ENCODE peak calls at places on chromosomes 11 and 22, in four cellular contexts. X, H, E and C are unnamed samples. For H3K36me3 and H3K27me3, the result is how much of the 10 kb centered on the place peaks cover.

GRCh38 chr11:58028687-58029411 is 1.9 kb upstream of the OR6Q1 start:
- DNase-seq in H (no peak), E (no peak), X (no peak), C (no peak)

GRCh38 chr11:19844806-19845205 is 132.2 kb downstream of the NAV2 start:
- DNase-seq in E (no peak), X (no peak), H (no peak), C (no peak)

GRCh38 chr11:63427971-63428508 is 58.5 kb downstream of the SLC22A9 start:
- DNase-seq in H (no peak), X (no peak), E (peak), C (peak)

GRCh38 chr11:123168236-123168635 is 26.8 kb downstream of the CLMP start:
- DNase-seq in H (no peak), E (no peak), X (no peak), C (no peak)

GRCh38 chr11:86440843-86441242 is 66.2 kb downstream of the CCDC81 start:
- DNase-seq in X (no peak), E (no peak), H (no peak), C (no peak)

GRCh38 chr11:28491431-28491830 is 383.2 kb downstream of the METTL15 start:
- DNase-seq in X (no peak), E (no peak), H (no peak), C (no peak)

GRCh38 chr22:45602824-45603301 is 68.8 kb upstream of the ATXN10 start:
- DNase-seq in E (peak), H (peak), X (peak), C (peak)

GRCh38 chr11:45280449-45280848 is 5.7 kb downstream of the SYT13 start:
- DNase-seq in E (no peak), X (peak), H (no peak), C (no peak)

GRCh38 chr11:5004429-5005274 is 10.0 kb downstream of the OR51L1 start:
- DNase-seq in E (peak), H (peak), X (peak), C (peak)

GRCh38 chr11:120137187-120137610 is 714 bp downstream of the TRIM29 start:
- DNase-seq in H (no peak), X (no peak), E (no peak), C (no peak)

GRCh38 chr22:40348025-40348658 is 1.8 kb downstream of the ADSL start:
- DNase-seq in H (peak), X (peak), E (peak), C (peak)

GRCh38 chr11:115548878-115549528 is 44.8 kb upstream of the CADM1 start:
- DNase-seq in H (no peak), E (peak), X (no peak), C (peak)

GRCh38 chr11:68564261-68564660 is 103.7 kb downstream of the PPP6R3 start:
- DNase-seq in E (no peak), X (no peak), H (no peak), C (no peak)
- H3K4me3 ChIP-seq in E (no peak), X (no peak), H (no peak), C (no peak)

GRCh38 chr11:64778473-64779298 is at the start of gene SF1:
- DNase-seq in H (peak), X (peak), E (peak), C (peak)

GRCh38 chr11:64778223-64778472 is 194 bp downstream of the SF1 start:
- DNase-seq in H (no peak), E (no peak), X (no peak), C (no peak)

GRCh38 chr11:64776425-64776824 is 1.9 kb downstream of the SF1 start:
- DNase-seq in H (no peak), E (no peak), X (no peak), C (no peak)

GRCh38 chr11:64777449-64778222 is 706 bp downstream of the SF1 start:
- DNase-seq in H (peak), X (peak), E (peak), C (peak)

DNA sequence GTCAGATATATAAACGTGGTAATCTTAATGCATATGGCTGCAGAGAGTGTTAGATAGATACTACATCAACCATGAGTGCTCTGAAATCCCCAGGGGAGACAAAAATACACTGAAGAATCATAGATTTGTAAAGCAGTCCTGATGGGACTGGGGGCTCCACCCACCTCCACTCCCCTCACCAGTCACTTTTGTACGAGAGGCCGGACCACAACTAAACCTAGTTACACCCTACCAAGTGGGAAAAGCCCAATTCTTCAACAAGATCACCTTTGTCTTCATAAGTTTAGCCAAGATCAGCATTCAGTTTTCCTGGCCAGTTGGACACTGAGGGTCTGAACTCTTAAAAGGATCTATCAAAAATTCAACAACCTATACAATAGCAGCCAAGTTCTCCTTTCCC is 1.5 kb downstream of the SF1 start:
- DNase-seq in H (no peak), X (no peak), E (no peak), C (no peak)
- H3K36me3 ChIP-seq in H (half or more), X (half or more), E (half or more), C (under half)

GRCh38 chr11:95686265-95686664 is 103.3 kb downstream of the FAM76B start:
- DNase-seq in H (no peak), X (no peak), E (no peak), C (no peak)
- H3K27me3 ChIP-seq in H (under half), X (under half), E (under half), C (under half)

DNA sequence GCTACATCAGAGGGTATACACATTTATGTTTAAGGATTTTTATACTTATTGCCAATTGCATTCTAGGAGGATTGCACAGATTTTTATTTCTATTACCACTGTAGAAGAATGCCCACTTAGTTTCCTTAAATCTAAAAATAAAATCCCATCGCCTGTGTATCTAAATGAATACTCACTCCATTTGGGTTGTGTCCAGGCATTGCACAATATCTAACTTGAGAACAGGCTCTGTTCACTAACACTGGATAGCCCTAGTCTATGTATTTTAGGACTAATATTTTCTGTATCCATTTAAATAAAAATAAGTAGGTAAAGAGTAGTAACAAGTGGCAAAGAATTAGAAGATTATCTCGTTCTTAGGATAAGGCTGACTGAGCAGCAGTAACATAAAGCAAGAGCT is 4.1 kb downstream of the C11orf52 start:
- DNase-seq in H (no peak), E (no peak), X (peak), C (no peak)
- H3K4me3 ChIP-seq in H (no peak), E (no peak), X (no peak), C (no peak)

GRCh38 chr22:20724676-20725454 is 49.0 kb upstream of the SERPIND1 start:
- DNase-seq in H (no peak), E (no peak), X (no peak), C (no peak)
- H3K36me3 ChIP-seq in H (under half), E (under half), X (under half), C (under half)

GRCh38 chr11:17766590-17766989 is 32.0 kb downstream of the KCNC1 start:
- DNase-seq in X (peak), E (peak), H (no peak), C (peak)

GRCh38 chr11:17764446-17765218 is 30.1 kb downstream of the KCNC1 start:
- DNase-seq in E (peak), H (peak), X (no peak), C (no peak)

GRCh38 chr11:17767301-17767885 is 32.8 kb downstream of the KCNC1 start:
- DNase-seq in H (peak), X (peak), E (no peak), C (no peak)

GRCh38 chr11:17763703-17764102 is 29.1 kb downstream of the KCNC1 start:
- DNase-seq in X (no peak), E (no peak), H (no peak), C (no peak)

DNA sequence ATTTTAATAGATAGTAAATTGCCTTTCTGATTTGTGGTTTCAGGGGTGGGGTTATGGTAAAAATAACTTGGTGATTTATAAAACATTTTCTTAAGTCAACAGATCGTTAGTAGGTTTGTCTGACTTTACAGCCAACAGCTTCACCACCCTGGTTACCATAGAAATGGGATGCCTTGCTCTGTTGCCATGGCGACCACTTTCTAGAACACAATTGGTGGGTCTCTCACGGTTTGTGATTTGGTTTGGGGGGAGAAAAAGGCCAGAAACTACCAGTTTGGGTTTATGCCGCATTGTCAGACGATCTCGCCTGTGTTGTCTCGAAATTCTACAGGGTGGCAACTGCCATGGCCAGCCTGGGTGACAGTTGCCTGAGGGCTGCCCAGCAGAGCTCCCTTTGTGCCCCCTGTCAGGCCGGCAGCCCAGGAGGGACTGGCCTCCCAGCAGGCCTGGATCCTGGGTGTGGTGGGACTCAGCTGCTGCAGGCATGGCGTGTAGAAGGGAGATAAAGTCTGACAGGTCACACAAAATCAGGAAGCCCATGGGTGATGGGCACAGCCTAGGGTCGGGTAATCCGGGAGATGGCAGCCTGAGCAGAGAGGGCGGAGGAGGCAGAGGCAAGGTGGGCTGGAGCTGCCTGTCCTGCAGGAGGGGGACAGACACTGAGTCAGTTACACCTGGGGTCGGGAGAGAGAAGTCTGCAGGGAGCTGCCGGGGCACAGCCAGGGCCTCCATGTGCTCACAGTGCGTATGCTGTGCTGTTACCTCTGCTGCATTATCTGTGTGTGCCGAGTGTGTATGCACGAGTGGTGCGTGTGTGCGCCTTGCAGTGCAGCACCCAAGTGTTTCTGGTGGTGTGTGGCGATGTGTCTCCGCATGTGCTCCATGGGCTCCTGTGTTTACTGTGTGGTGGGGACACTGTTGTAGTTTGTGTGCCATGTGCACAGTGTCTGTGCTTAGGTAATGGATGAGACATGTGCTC is 31.1 kb downstream of the KCNC1 start:
- DNase-seq in E (peak), H (peak), X (no peak), C (peak)
- H3K27me3 ChIP-seq in E (under half), H (under half), X (under half), C (under half)

GRCh38 chr22:38567531-38568245 is 2.3 kb downstream of the DMC1 start:
- DNase-seq in E (peak), H (no peak), X (no peak), C (no peak)
- H3K4me3 ChIP-seq in E (no peak), H (no peak), X (no peak), C (no peak)

GRCh38 chr22:20635227-20635591 is 127.8 kb downstream of the MED15 start:
- DNase-seq in X (no peak), H (no peak), E (no peak), C (no peak)
- H3K36me3 ChIP-seq in X (under half), H (under half), E (under half), C (under half)